ENCODE peak calls at places on chromosomes 11 and 22, in seven cellular contexts. K is trophoblast cell, S is H1, H is H9, Q is HepG2, L is GM23248, U is MM.1S. A is an unnamed sample.
A peak's percentile ranks its signal among the peaks of the same experiment; 100 is the strongest.

GRCh38 chr22:44736581-44737413 is 15.6 kb upstream of the ARHGAP8 start:
- DNase-seq in U (no peak), K (peak; percentile 64), Q (no peak), L (peak; percentile 33), S (no peak), H (no peak), A (no peak)

GRCh38 chr11:6249822-6250555 is 9.6 kb upstream of the CCKBR start:
- DNase-seq in K (peak; percentile 95), U (no peak), H (no peak), L (peak; percentile 92), S (no peak), Q (no peak), A (no peak)

GRCh38 chr22:36702832-36703210 is 731 bp downstream of the CACNG2 start:
- DNase-seq in S (no peak), L (no peak), H (no peak), K (no peak), U (no peak), Q (no peak), A (no peak)

GRCh38 chr11:133600876-133601275 is 68.6 kb upstream of the OPCML start:
- DNase-seq in U (no peak), Q (no peak), K (no peak), L (no peak), S (no peak), H (no peak), A (no peak)

GRCh38 chr11:132821027-132821426 is 711.3 kb downstream of the OPCML start:
- DNase-seq in Q (no peak), U (no peak), K (peak; percentile 20), L (peak; percentile 47), H (no peak), S (peak; percentile 49), A (no peak)

GRCh38 chr11:120068114-120068573 is 69.8 kb downstream of the TRIM29 start:
- DNase-seq in L (peak; percentile 60), S (no peak), U (no peak), K (no peak), Q (no peak), H (peak; percentile 15), A (no peak)

GRCh38 chr11:119663279-119663678 is 65.7 kb downstream of the NECTIN1 start:
- DNase-seq in L (no peak), S (no peak), U (no peak), K (no peak), H (no peak), Q (peak; percentile 53), A (no peak)

GRCh38 chr11:2846056-2846455 is 39.5 kb downstream of the CDKN1C start:
- DNase-seq in L (peak; percentile 20), K (peak; percentile 56), S (no peak), H (no peak), U (no peak), Q (no peak), A (no peak)

GRCh38 chr11:28514391-28514790 is 406.2 kb downstream of the METTL15 start:
- DNase-seq in H (no peak), L (peak; percentile 29), S (no peak), Q (no peak), K (peak; percentile 23), U (no peak), A (no peak)

GRCh38 chr11:12094872-12095800 is 15.3 kb upstream of the MICAL2 start:
- DNase-seq in S (no peak), Q (no peak), U (no peak), K (peak; percentile 58), L (no peak), H (no peak), A (no peak)

GRCh38 chr22:46963672-46964545 is 201.5 kb downstream of the TBC1D22A start:
- DNase-seq in U (no peak), L (no peak), S (no peak), Q (no peak), H (no peak), K (no peak), A (no peak)

GRCh38 chr11:128784059-128784804 is 82.9 kb downstream of the KCNJ1 start:
- DNase-seq in K (no peak), Q (no peak), S (peak; percentile 54), L (no peak), H (peak; percentile 79), U (no peak), A (no peak)

GRCh38 chr11:2549491-2549875 is 104.7 kb downstream of the KCNQ1 start:
- DNase-seq in H (no peak), S (no peak), K (no peak), Q (no peak), U (no peak), L (no peak), A (no peak)

GRCh38 chr11:101584651-101585050 is 844 bp upstream of the TRPC6 start:
- DNase-seq in U (no peak), S (no peak), H (no peak), L (no peak), K (no peak), Q (no peak), A (no peak)

GRCh38 chr11:12019337-12019736 is 10.9 kb upstream of the DKK3 start:
- DNase-seq in K (no peak), H (no peak), U (no peak), S (no peak), Q (peak; percentile 62), L (peak; percentile 61), A (no peak)

GRCh38 chr22:32430352-32430751 is 18.3 kb upstream of the RTCB start:
- DNase-seq in L (no peak), U (no peak), Q (no peak), H (no peak), K (no peak), S (no peak), A (no peak)

DNA sequence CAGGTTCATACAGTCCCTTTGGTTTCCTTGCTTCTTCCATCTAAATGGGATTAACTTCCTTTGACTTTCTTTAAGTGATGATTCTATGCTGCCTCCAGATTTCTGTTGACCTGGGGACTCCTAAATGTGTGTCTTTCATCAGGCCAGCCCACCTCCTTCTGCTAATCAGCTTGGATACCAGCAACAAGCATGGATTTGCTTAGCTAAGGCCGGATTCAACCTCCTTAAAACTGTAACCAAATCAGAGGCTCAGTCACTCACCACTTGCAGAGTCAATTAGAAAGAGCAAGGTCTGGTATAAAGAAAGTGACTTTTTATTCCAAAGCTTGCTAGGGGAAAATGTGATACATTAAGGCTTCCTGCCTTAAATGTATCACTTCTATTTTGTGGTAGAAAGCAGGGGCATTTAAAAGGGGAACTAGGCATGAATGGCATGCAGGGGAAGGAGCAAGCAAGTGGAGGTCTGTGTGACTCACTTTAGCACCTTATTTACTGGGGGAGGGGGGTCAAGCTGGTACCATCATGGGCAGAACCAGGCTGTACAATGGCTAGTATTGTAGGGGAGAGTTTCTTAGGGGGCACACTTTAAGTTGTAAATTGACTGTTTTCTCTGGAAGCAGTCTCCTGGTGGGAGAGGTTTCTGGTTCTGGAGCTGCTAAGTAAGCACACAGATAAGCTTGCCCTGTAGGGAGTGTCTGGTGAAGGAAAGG is 239.0 kb upstream of the PDGFD start:
- DNase-seq in Q (no peak), H (peak; percentile 39), L (no peak), S (peak; percentile 53), K (no peak), U (no peak), A (no peak)
- H3K4me2 ChIP-seq in Q (no peak overlapping the region), H (no peak overlapping the region), L (no peak overlapping the region), S (peak overlapping the region; percentile 46), K (no peak overlapping the region), U (no peak overlapping the region), A (no peak overlapping the region)

GRCh38 chr22:41923595-41924276 is 2.9 kb downstream of the TNFRSF13C start:
- DNase-seq in S (no peak), Q (no peak), U (no peak), H (no peak), K (no peak), L (no peak), A (no peak)

GRCh38 chr22:41928416-41929157 is 2.0 kb upstream of the TNFRSF13C start:
- DNase-seq in U (no peak), L (no peak), S (no peak), Q (no peak), H (no peak), K (no peak), A (no peak)

GRCh38 chr22:41922940-41923594 is 3.5 kb downstream of the TNFRSF13C start:
- DNase-seq in K (no peak), Q (no peak), S (no peak), H (no peak), L (no peak), U (no peak), A (no peak)

GRCh38 chr22:41927813-41928212 is 1.2 kb upstream of the TNFRSF13C start:
- DNase-seq in U (no peak), L (no peak), Q (no peak), H (no peak), S (no peak), K (peak; percentile 22), A (no peak)

DNA sequence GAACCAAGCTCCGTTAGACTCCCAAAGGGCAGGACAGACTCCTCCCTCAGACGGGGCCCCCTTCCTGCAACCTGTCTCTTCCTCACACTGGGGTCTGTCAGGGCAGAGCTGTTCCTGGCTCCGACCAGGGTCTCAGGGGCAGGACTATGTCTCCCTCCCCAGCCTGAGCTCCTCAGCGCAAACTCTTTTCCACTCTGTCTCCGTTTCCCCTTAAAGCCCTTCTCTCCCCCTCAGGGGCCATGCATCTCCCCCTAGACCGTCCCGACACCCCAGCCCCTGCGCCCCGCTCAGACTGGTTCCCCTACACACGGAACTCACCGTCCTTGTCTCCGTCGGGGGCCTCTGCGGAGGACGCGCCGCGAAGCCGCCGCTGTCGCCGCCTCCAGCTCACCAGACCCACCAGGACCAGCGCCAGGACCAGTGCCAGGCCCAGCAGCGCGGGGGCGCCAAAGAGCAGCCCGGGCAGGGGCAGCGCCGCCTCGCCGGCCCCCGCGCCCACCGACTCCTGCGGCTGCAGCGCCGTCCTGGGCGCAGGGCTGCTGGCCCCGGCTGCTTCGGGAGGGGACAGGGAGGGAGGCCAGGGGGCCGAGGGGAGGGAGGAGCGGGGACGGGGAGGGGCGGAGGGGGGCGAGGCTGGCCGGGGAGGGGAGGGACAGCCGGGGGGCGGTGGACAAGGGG is 684 bp downstream of the TNFRSF13C start:
- DNase-seq in U (peak; percentile 54), H (peak; percentile 83), Q (peak; percentile 45), K (peak; percentile 71), L (peak; percentile 76), S (no peak), A (no peak)
- H3K9ac ChIP-seq in U (no peak overlapping the region), H (no peak overlapping the region), Q (peak overlapping the region; percentile 11), K (no peak overlapping the region), L (no peak overlapping the region), S (no peak overlapping the region), A (no peak overlapping the region)

GRCh38 chr11:15222777-15223176 is 108.1 kb downstream of the INSC start:
- DNase-seq in K (no peak), H (no peak), Q (no peak), L (no peak), S (no peak), U (no peak), A (no peak)
- H3K4me2 ChIP-seq in K (no peak overlapping the region), H (no peak overlapping the region), Q (no peak overlapping the region), L (no peak overlapping the region), S (no peak overlapping the region), U (no peak overlapping the region), A (no peak overlapping the region)

DNA sequence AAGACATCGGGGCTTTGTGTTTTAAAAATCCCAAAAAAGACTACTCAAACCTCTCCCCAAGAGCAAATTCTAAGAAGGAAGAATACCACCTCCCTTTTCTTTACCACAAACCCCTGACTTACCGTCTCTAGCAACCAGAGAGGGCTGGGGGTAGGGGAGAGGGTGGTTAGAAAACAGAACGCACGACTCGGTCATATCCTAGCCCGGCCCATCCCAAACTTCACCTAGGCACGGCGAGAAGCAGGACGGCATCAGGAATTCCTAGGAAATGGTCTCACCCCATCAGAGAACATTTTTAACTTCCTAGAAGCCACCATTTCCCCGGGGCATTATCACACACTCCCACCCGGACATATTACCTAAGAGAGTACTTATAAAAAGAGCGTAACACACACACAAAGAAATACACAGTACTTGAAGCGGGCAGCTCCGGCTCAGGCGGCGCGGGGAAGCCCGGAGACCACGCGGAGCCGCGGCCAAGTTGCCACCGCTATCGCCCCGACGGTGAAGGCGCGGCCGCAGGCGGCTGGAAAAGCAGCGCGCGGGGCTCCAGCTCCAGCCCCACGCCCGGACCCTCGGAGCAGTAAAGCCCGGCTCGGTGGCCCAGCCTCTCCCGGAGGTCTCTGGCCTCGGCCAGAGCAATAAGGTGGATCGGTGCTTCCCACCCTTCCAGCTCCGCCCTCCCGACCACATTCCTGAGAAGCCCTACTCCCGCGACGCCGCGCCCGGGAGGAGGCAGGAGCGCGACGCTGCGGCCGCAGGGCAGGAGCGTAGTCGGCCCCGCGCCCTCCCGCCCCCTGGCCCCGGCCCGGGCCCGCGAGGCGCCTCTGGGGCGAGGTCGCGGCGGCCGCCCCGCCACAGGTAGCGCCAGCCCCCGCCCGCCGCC is 897 bp downstream of the RRAS2 start:
- DNase-seq in K (peak; percentile 83), S (no peak), L (peak; percentile 85), H (peak; percentile 72), Q (peak; percentile 66), U (peak; percentile 36), A (peak; percentile 65)
- H3K9ac ChIP-seq in K (peak overlapping the region; percentile 98), S (peak overlapping the region; percentile 88), L (peak overlapping the region; percentile 83), H (peak overlapping the region; percentile 66), Q (peak overlapping the region; percentile 90), U (peak overlapping the region; percentile 65), A (peak overlapping the region; percentile 91)

A was measured in DND-41.